ENCODE peak calls at places on chromosomes 7 and 10, in five cellular contexts. One of them, this sample, is unnamed.

GRCh38 chr7:114084381-114085312 is 165.8 kb upstream of the PPP1R3A start:
- DNase-seq in transverse colon: peak
- DNase-seq in cardiac fibroblast: no peak
- DNase-seq in tibial nerve: peak
- DNase-seq in uterus: peak
- DNase-seq in this sample: no peak

GRCh38 chr10:42551582-42552187 is 86.7 kb downstream of the ZNF33B start:
- DNase-seq in transverse colon: no peak
- DNase-seq in cardiac fibroblast: peak
- DNase-seq in tibial nerve: no peak
- DNase-seq in uterus: no peak
- DNase-seq in this sample: no peak

GRCh38 chr7:143408686-143409551 is at the start of gene EPHA1:
- DNase-seq in transverse colon: peak
- DNase-seq in cardiac fibroblast: peak
- DNase-seq in tibial nerve: no peak
- DNase-seq in uterus: no peak
- DNase-seq in this sample: no peak

GRCh38 chr7:69067397-69067796 is 530.9 kb upstream of the AUTS2 start:
- DNase-seq in transverse colon: no peak
- DNase-seq in cardiac fibroblast: no peak
- DNase-seq in tibial nerve: no peak
- DNase-seq in uterus: no peak
- DNase-seq in this sample: no peak

GRCh38 chr7:150716368-150716767 is at the start of gene GIMAP1:
- DNase-seq in transverse colon: peak
- DNase-seq in cardiac fibroblast: no peak
- DNase-seq in tibial nerve: no peak
- DNase-seq in uterus: no peak
- DNase-seq in this sample: no peak

GRCh38 chr7:101179117-101179779 is 845 bp downstream of the NAT16 start:
- DNase-seq in transverse colon: no peak
- DNase-seq in cardiac fibroblast: no peak
- DNase-seq in tibial nerve: no peak
- DNase-seq in uterus: no peak
- DNase-seq in this sample: no peak

GRCh38 chr10:102243304-102243703 is 2.0 kb upstream of the PITX3 start:
- DNase-seq in transverse colon: no peak
- DNase-seq in cardiac fibroblast: peak
- DNase-seq in tibial nerve: no peak
- DNase-seq in uterus: no peak
- DNase-seq in this sample: no peak

GRCh38 chr7:16744518-16745250 is 8.9 kb upstream of the TSPAN13 start:
- DNase-seq in transverse colon: no peak
- DNase-seq in cardiac fibroblast: no peak
- DNase-seq in tibial nerve: no peak
- DNase-seq in uterus: no peak
- DNase-seq in this sample: no peak

GRCh38 chr10:112985701-112986510 is 35.9 kb downstream of the TCF7L2 start:
- DNase-seq in transverse colon: no peak
- DNase-seq in cardiac fibroblast: peak
- DNase-seq in tibial nerve: no peak
- DNase-seq in uterus: no peak
- DNase-seq in this sample: peak

GRCh38 chr10:17255512-17255911 is 27.5 kb downstream of the VIM start:
- DNase-seq in transverse colon: no peak
- DNase-seq in cardiac fibroblast: no peak
- DNase-seq in tibial nerve: no peak
- DNase-seq in uterus: no peak
- DNase-seq in this sample: no peak

GRCh38 chr10:3886666-3887251 is 101.8 kb upstream of the KLF6 start:
- DNase-seq in transverse colon: no peak
- DNase-seq in cardiac fibroblast: peak
- DNase-seq in tibial nerve: peak
- DNase-seq in uterus: peak
- DNase-seq in this sample: peak

GRCh38 chr7:107661865-107662379 is 1.3 kb downstream of the SLC26A4 start:
- DNase-seq in transverse colon: no peak
- DNase-seq in cardiac fibroblast: no peak
- DNase-seq in tibial nerve: no peak
- DNase-seq in uterus: no peak
- DNase-seq in this sample: no peak

GRCh38 chr7:100684534-100685042 is 9.5 kb downstream of the GIGYF1 start:
- DNase-seq in transverse colon: no peak
- DNase-seq in cardiac fibroblast: no peak
- DNase-seq in tibial nerve: no peak
- DNase-seq in uterus: no peak
- DNase-seq in this sample: no peak

GRCh38 chr10:117189557-117189956 is 7.7 kb upstream of the KCNK18 start:
- DNase-seq in transverse colon: no peak
- DNase-seq in cardiac fibroblast: no peak
- DNase-seq in tibial nerve: no peak
- DNase-seq in uterus: no peak
- DNase-seq in this sample: no peak

GRCh38 chr7:28505861-28506260 is 93.5 kb downstream of the CREB5 start:
- DNase-seq in transverse colon: no peak
- DNase-seq in cardiac fibroblast: no peak
- DNase-seq in tibial nerve: no peak
- DNase-seq in uterus: no peak
- DNase-seq in this sample: no peak

GRCh38 chr10:93080350-93081046 is 6.8 kb downstream of the CYP26A1 start:
- DNase-seq in transverse colon: peak
- DNase-seq in cardiac fibroblast: peak
- DNase-seq in tibial nerve: peak
- DNase-seq in uterus: no peak
- DNase-seq in this sample: no peak

GRCh38 chr10:5512331-5512730 is 12.4 kb upstream of the CALML3 start:
- DNase-seq in transverse colon: no peak
- DNase-seq in cardiac fibroblast: no peak
- DNase-seq in tibial nerve: no peak
- DNase-seq in uterus: no peak
- DNase-seq in this sample: no peak

GRCh38 chr7:158743219-158743618 is 38.6 kb upstream of the NCAPG2 start:
- DNase-seq in transverse colon: no peak
- DNase-seq in cardiac fibroblast: no peak
- DNase-seq in tibial nerve: no peak
- DNase-seq in uterus: no peak
- DNase-seq in this sample: no peak

GRCh38 chr7:101093907-101094306 is 8.6 kb downstream of the TRIM56 start:
- DNase-seq in transverse colon: no peak
- DNase-seq in cardiac fibroblast: peak
- DNase-seq in tibial nerve: no peak
- DNase-seq in uterus: no peak
- DNase-seq in this sample: no peak

GRCh38 chr10:132575320-132576201 is 38.0 kb downstream of the INPP5A start:
- DNase-seq in transverse colon: no peak
- DNase-seq in cardiac fibroblast: peak
- DNase-seq in tibial nerve: no peak
- DNase-seq in uterus: no peak
- DNase-seq in this sample: peak
- TF ChIP-seq CTCF in transverse colon: no peak
- TF ChIP-seq CTCF in cardiac fibroblast: no peak
- TF ChIP-seq CTCF in tibial nerve: no peak
- TF ChIP-seq CTCF in uterus: no peak
- TF ChIP-seq CTCF in this sample: no peak

GRCh38 chr10:10994360-10994759 is 23.3 kb upstream of the CELF2 start:
- DNase-seq in transverse colon: no peak
- DNase-seq in cardiac fibroblast: no peak
- DNase-seq in tibial nerve: no peak
- DNase-seq in uterus: no peak
- DNase-seq in this sample: no peak
- TF ChIP-seq CTCF in transverse colon: no peak
- TF ChIP-seq CTCF in cardiac fibroblast: no peak
- TF ChIP-seq CTCF in tibial nerve: no peak
- TF ChIP-seq CTCF in uterus: no peak
- TF ChIP-seq CTCF in this sample: no peak

GRCh38 chr7:117949232-117949631 is 76.0 kb upstream of the CTTNBP2 start:
- DNase-seq in transverse colon: no peak
- DNase-seq in cardiac fibroblast: no peak
- DNase-seq in tibial nerve: no peak
- DNase-seq in uterus: no peak
- DNase-seq in this sample: no peak
- TF ChIP-seq CTCF in transverse colon: no peak
- TF ChIP-seq CTCF in cardiac fibroblast: no peak
- TF ChIP-seq CTCF in tibial nerve: no peak
- TF ChIP-seq CTCF in uterus: peak
- TF ChIP-seq CTCF in this sample: no peak

GRCh38 chr10:131418686-131419085 is 107.2 kb upstream of the TCERG1L start:
- DNase-seq in transverse colon: no peak
- DNase-seq in cardiac fibroblast: no peak
- DNase-seq in tibial nerve: no peak
- DNase-seq in uterus: no peak
- DNase-seq in this sample: no peak
- TF ChIP-seq CTCF in transverse colon: no peak
- TF ChIP-seq CTCF in cardiac fibroblast: no peak
- TF ChIP-seq CTCF in tibial nerve: no peak
- TF ChIP-seq CTCF in uterus: no peak
- TF ChIP-seq CTCF in this sample: no peak

DNA sequence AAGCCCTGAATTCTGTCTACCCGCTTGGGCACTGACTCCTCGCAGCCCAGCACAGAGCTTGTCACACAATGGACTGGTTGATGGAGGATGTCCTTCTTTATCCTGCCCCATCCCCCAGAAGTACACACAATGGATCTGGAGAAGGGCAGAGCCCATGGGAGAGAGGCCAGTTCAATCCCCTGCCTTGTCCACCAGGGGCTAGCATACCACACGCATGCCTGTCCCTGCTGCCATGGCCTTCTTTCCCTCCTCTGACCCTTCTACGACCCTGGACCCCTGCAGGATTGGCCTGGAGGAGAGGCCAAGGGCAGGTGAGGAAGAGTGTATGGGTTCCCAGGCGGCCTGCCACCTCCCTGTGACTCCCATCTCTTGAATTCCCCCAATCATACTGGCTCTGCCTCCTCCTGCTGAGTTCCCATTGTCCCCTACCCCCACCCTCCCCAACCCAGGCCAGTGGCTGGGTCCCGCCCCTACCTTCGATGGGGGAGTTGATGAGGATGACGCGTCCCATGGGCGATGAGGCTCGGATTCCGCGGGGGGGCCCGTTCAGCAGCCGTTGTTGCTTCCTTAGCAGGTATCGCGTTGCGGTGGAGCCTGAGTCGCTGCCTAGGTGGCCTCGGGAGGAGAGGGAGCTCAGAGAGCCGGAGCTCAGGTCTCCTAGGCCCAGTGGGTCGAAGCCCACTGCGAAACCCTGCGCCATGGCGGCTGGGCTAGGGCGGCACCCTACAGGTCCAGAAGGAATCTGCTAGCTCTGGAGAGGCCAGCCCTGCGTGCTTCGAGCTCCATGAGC is 1.2 kb downstream of the PDZD7 start:
- DNase-seq in transverse colon: no peak
- DNase-seq in cardiac fibroblast: no peak
- DNase-seq in tibial nerve: no peak
- DNase-seq in uterus: no peak
- DNase-seq in this sample: no peak
- TF ChIP-seq CTCF in transverse colon: no peak
- TF ChIP-seq CTCF in cardiac fibroblast: peak
- TF ChIP-seq CTCF in tibial nerve: no peak
- TF ChIP-seq CTCF in uterus: no peak
- TF ChIP-seq CTCF in this sample: no peak

DNA sequence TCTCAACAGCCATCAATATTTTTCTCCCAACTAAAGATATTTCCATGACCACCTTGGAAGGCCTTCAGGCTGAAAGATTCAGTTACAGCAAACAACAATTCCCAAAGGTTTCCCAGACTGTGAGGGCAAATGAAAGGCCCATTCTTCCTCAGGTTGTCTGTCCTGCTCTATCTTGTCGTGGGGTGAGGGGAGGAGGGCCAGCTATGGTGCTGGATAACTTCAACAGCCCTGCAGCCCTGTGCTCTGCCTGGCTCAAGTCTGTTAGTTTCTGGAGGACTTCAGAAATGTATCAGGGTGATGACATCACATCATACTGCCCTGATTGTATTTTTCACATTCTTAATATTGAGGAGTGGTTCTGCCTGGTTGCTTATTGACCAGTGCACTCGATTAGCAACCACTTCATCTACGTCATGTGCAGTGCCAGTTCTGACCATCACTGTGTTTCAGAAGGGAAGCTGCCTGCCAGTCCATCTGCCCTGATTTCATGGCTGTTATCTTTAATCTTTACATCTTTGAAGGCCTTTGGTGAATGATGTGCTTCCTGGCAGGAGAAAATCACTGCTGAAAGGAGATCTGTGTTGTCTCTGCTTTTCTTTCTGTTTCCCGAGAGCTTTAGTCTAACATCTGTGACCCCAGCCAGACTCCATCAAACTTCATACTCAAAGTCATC is 135.5 kb downstream of the NRF1 start:
- DNase-seq in transverse colon: no peak
- DNase-seq in cardiac fibroblast: no peak
- DNase-seq in tibial nerve: no peak
- DNase-seq in uterus: no peak
- DNase-seq in this sample: no peak
- TF ChIP-seq CTCF in transverse colon: no peak
- TF ChIP-seq CTCF in cardiac fibroblast: no peak
- TF ChIP-seq CTCF in tibial nerve: no peak
- TF ChIP-seq CTCF in uterus: no peak
- TF ChIP-seq CTCF in this sample: no peak

GRCh38 chr10:78033623-78034470 is at the start of gene RPS24:
- DNase-seq in transverse colon: peak
- DNase-seq in cardiac fibroblast: peak
- DNase-seq in tibial nerve: peak
- DNase-seq in uterus: peak
- DNase-seq in this sample: peak

GRCh38 chr10:78025685-78026364 is 3.5 kb downstream of the POLR3A start:
- DNase-seq in transverse colon: no peak
- DNase-seq in cardiac fibroblast: peak
- DNase-seq in tibial nerve: no peak
- DNase-seq in uterus: no peak
- DNase-seq in this sample: no peak

GRCh38 chr10:78035025-78035424 is 1.4 kb downstream of the RPS24 start:
- DNase-seq in transverse colon: no peak
- DNase-seq in cardiac fibroblast: peak
- DNase-seq in tibial nerve: no peak
- DNase-seq in uterus: no peak
- DNase-seq in this sample: no peak

GRCh38 chr10:78028438-78029293 is 649 bp downstream of the POLR3A start:
- DNase-seq in transverse colon: peak
- DNase-seq in cardiac fibroblast: peak
- DNase-seq in tibial nerve: no peak
- DNase-seq in uterus: no peak
- DNase-seq in this sample: no peak

GRCh38 chr10:78029294-78030226 is at the start of gene POLR3A:
- DNase-seq in transverse colon: peak
- DNase-seq in cardiac fibroblast: peak
- DNase-seq in tibial nerve: peak
- DNase-seq in uterus: peak
- DNase-seq in this sample: peak
- TF ChIP-seq CTCF in transverse colon: peak
- TF ChIP-seq CTCF in cardiac fibroblast: peak
- TF ChIP-seq CTCF in tibial nerve: peak
- TF ChIP-seq CTCF in uterus: peak
- TF ChIP-seq CTCF in this sample: peak

GRCh38 chr7:95840953-95841950 is 68.9 kb downstream of the DYNC1I1 start:
- DNase-seq in transverse colon: no peak
- DNase-seq in cardiac fibroblast: peak
- DNase-seq in tibial nerve: no peak
- DNase-seq in uterus: no peak
- DNase-seq in this sample: no peak
- TF ChIP-seq CTCF in transverse colon: no peak
- TF ChIP-seq CTCF in cardiac fibroblast: peak
- TF ChIP-seq CTCF in tibial nerve: no peak
- TF ChIP-seq CTCF in uterus: no peak
- TF ChIP-seq CTCF in this sample: peak